ENCODE peak calls at places on chromosome 3, in five cellular contexts. N, Z, A, U and S are unnamed samples.

GRCh38 chr3:24763421-24763820 is 268.8 kb upstream of the THRB start:
- DNase-seq in N (no peak), Z (no peak), A (no peak), U (no peak), S (no peak)

GRCh38 chr3:96844204-96844514 is 29.8 kb downstream of the EPHA6 start:
- DNase-seq in N (no peak), Z (no peak), A (no peak), U (no peak), S (no peak)

GRCh38 chr3:123660276-123660675 is 75.4 kb upstream of the HACD2 start:
- DNase-seq in N (no peak), Z (no peak), A (no peak), U (no peak), S (peak; percentile 87)

GRCh38 chr3:5264093-5264610 is 76.6 kb downstream of the EDEM1 start:
- DNase-seq in N (no peak), Z (no peak), A (no peak), U (no peak), S (no peak)

GRCh38 chr3:128226794-128227399 is 73.6 kb downstream of the EEFSEC start:
- DNase-seq in N (peak; percentile 9), Z (no peak), A (peak; percentile 10), U (no peak), S (peak; percentile 15)

GRCh38 chr3:40780341-40780800 is 255.6 kb downstream of the ZNF621 start:
- DNase-seq in N (peak; percentile 46), Z (no peak), A (no peak), U (peak; percentile 54), S (peak; percentile 79)

GRCh38 chr3:39178553-39178952 is 13.8 kb downstream of the XIRP1 start:
- DNase-seq in N (no peak), Z (no peak), A (no peak), U (no peak), S (no peak)

GRCh38 chr3:177905173-177905894 is 630.9 kb upstream of the KCNMB2 start:
- DNase-seq in N (peak; percentile 42), Z (peak; percentile 82), A (no peak), U (no peak), S (peak; percentile 28)

GRCh38 chr3:129469026-129469425 is 29.0 kb downstream of the IFT122 start:
- DNase-seq in N (no peak), Z (no peak), A (no peak), U (no peak), S (no peak)

GRCh38 chr3:20648921-20649381 is 462.9 kb upstream of the SGO1 start:
- DNase-seq in N (no peak), Z (no peak), A (no peak), U (no peak), S (no peak)

GRCh38 chr3:193885832-193886231 is 250.1 kb upstream of the HES1 start:
- DNase-seq in N (no peak), Z (no peak), A (no peak), U (no peak), S (no peak)

GRCh38 chr3:133747907-133748639 is 1.9 kb downstream of the TF start:
- DNase-seq in N (no peak), Z (no peak), A (no peak), U (no peak), S (no peak)

GRCh38 chr3:172341482-172342059 is 106.7 kb downstream of the GHSR start:
- DNase-seq in N (peak; percentile 50), Z (no peak), A (no peak), U (no peak), S (no peak)

GRCh38 chr3:24137958-24138875 is 193.1 kb downstream of the NR1D2 start:
- DNase-seq in N (peak; percentile 64), Z (no peak), A (no peak), U (no peak), S (peak; percentile 82)

GRCh38 chr3:43362183-43362582 is 75.8 kb downstream of the SNRK start:
- DNase-seq in N (no peak), Z (no peak), A (no peak), U (no peak), S (no peak)

GRCh38 chr3:155701882-155702465 is 42.9 kb downstream of the PLCH1 start:
- DNase-seq in N (peak; percentile 32), Z (peak; percentile 8), A (no peak), U (no peak), S (no peak)

GRCh38 chr3:23324745-23325144 is 121.6 kb downstream of the UBE2E2 start:
- DNase-seq in N (peak; percentile 60), Z (peak; percentile 8), A (no peak), U (no peak), S (no peak)

GRCh38 chr3:61638721-61639120 is 77.3 kb downstream of the PTPRG start:
- DNase-seq in N (no peak), Z (no peak), A (no peak), U (no peak), S (no peak)

GRCh38 chr3:190225186-190225692 is 97.0 kb downstream of the CLDN1 start:
- DNase-seq in N (peak; percentile 48), Z (no peak), A (no peak), U (no peak), S (peak; percentile 11)

GRCh38 chr3:43909149-43909548 is 218.4 kb downstream of the ABHD5 start:
- DNase-seq in N (no peak), Z (no peak), A (no peak), U (no peak), S (no peak)

GRCh38 chr3:106206613-106207012 is 337.8 kb upstream of the CBLB start:
- DNase-seq in N (no peak), Z (no peak), A (no peak), U (no peak), S (no peak)

GRCh38 chr3:126570103-126570541 is 11.4 kb upstream of the C3orf22 start:
- DNase-seq in N (no peak), Z (no peak), A (no peak), U (no peak), S (no peak)

GRCh38 chr3:23913182-23913581 is 3.6 kb downstream of the NKIRAS1 start:
- DNase-seq in N (no peak), Z (no peak), A (no peak), U (no peak), S (no peak)

GRCh38 chr3:190443257-190443656 is 6.4 kb downstream of the TMEM207 start:
- DNase-seq in N (no peak), Z (no peak), A (no peak), U (no peak), S (no peak)

GRCh38 chr3:110070539-110070916 is 733.2 kb upstream of the DPPA4 start:
- DNase-seq in N (no peak), Z (no peak), A (no peak), U (no peak), S (no peak)

GRCh38 chr3:42979044-42979962 is at the start of gene GASK1A:
- DNase-seq in N (peak; percentile 30), Z (no peak), A (no peak), U (no peak), S (peak; percentile 52)

GRCh38 chr3:100982710-100983109 is 10.5 kb downstream of the ABI3BP start:
- DNase-seq in N (no peak), Z (no peak), A (no peak), U (no peak), S (peak; percentile 90)

GRCh38 chr3:43418601-43419272 is 132.4 kb downstream of the SNRK start:
- DNase-seq in N (no peak), Z (no peak), A (no peak), U (no peak), S (no peak)

GRCh38 chr3:72892870-72893269 is 5.0 kb downstream of the GXYLT2 start:
- DNase-seq in N (no peak), Z (no peak), A (no peak), U (no peak), S (no peak)

GRCh38 chr3:104297617-104298016 is 1069.1 kb upstream of the ALCAM start:
- DNase-seq in N (no peak), Z (no peak), A (no peak), U (no peak), S (no peak)

GRCh38 chr3:162738778-162739177 is 1242.2 kb downstream of the OTOL1 start:
- DNase-seq in N (no peak), Z (no peak), A (no peak), U (no peak), S (no peak)

GRCh38 chr3:64008952-64009351 is 14.3 kb downstream of the PSMD6 start:
- DNase-seq in N (no peak), Z (no peak), A (no peak), U (no peak), S (no peak)
- H3K27ac ChIP-seq in N (no peak overlapping the region), Z (no peak overlapping the region), A (no peak overlapping the region), U (no peak overlapping the region), S (no peak overlapping the region)

GRCh38 chr3:45579251-45579650 is 15.3 kb upstream of the LIMD1 start:
- DNase-seq in N (peak; percentile 37), Z (no peak), A (no peak), U (no peak), S (no peak)

GRCh38 chr3:45580142-45580541 is 14.4 kb upstream of the LIMD1 start:
- DNase-seq in N (no peak), Z (no peak), A (no peak), U (no peak), S (no peak)

GRCh38 chr3:45583021-45583851 is 11.3 kb upstream of the LIMD1 start:
- DNase-seq in N (no peak), Z (no peak), A (no peak), U (no peak), S (no peak)

DNA sequence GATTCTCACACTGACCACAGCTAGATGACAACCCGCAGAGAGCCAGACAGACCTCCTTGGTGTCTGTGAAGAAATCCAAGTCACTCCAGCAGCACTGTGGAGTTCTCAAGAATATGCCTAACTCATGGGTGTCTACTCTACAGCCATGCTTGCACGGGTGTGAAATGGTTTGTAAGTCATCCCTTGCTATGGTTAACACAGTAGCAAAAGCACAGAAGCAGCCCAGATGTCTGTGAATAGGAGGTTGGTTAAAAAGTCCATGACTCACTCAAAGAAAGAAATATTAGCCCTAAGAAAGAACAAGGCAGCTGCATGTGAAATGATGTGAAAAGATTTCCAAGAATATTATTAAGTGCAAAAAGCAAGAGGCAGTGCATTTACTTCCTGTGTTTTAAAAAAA is 12.1 kb upstream of the LIMD1 start:
- DNase-seq in N (peak; percentile 35), Z (peak; percentile 38), A (no peak), U (no peak), S (no peak)
- H3K27ac ChIP-seq in N (no peak overlapping the region), Z (no peak overlapping the region), A (no peak overlapping the region), U (no peak overlapping the region), S (peak overlapping the region; percentile 47)

GRCh38 chr3:71376911-71377310 is 206.6 kb downstream of the FOXP1 start:
- DNase-seq in N (no peak), Z (no peak), A (no peak), U (no peak), S (no peak)
- H3K27ac ChIP-seq in N (no peak overlapping the region), Z (no peak overlapping the region), A (no peak overlapping the region), U (no peak overlapping the region), S (no peak overlapping the region)

DNA sequence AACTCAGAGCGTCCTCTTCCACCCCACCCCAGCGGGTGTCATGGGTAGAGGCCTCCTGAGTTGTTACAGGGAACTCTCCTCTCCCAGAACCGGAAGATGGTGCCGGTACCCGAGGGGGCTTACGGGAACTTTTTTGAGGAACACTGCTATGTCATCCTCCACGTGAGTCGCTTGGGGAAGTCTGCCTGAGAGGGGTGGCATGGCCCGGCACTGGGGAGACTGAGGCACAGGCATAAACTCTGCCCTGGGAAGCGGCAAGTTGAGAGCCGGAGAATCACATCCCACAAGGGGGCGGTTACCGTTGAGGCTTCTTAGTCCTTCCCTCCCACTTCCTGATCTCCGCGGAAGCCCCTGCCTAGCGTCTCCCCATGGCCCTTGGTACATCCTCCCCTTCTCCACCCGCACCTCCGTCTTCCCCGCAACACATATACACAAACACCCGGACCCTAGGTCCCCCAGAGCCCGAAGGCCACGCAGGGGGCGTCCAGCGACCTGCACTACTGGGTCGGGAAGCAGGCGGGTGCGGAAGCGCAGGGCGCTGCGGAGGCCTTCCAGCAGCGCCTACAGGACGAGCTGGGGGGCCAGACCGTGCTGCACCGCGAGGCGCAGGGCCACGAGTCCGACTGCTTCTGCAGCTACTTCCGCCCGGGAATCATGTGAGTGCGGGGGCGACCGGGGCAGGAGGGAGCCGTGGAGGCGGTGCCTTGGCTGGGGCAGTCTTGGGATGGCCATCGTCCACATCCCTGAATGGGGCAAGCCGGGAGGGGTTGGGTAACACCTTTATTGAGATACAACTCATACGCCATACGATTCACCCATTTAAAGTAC is 3.4 kb downstream of the VILL start:
- DNase-seq in N (no peak), Z (no peak), A (peak; percentile 23), U (peak; percentile 38), S (peak; percentile 75)
- H3K27ac ChIP-seq in N (peak overlapping the region; percentile 23), Z (peak overlapping the region; percentile 85), A (peak overlapping the region; percentile 69), U (no peak overlapping the region), S (peak overlapping the region; percentile 76)